ENCODE peak calls at places on chromosomes 5 and 9, in six cellular contexts. R, P, Y, E, N and J are unnamed samples.

GRCh38 chr5:111997308-111998159 is 240.5 kb upstream of the NREP start:
- DNase-seq in P (no peak), R (no peak), N (peak), E (peak), Y (peak), J (peak)

GRCh38 chr5:76813982-76814562 is 4.8 kb upstream of the F2RL1 start:
- DNase-seq in E (no peak), Y (peak), R (no peak), N (peak), P (no peak), J (no peak)

GRCh38 chr5:10534491-10535236 is 29.2 kb upstream of the ANKRD33B start:
- DNase-seq in Y (no peak), R (no peak), P (no peak), N (no peak), E (no peak), J (no peak)

GRCh38 chr5:68745459-68745858 is 348.4 kb upstream of the SLC30A5 start:
- DNase-seq in R (no peak), N (peak), P (no peak), E (no peak), Y (no peak), J (no peak)

GRCh38 chr9:70856411-70856810 is 265.0 kb downstream of the TRPM3 start:
- DNase-seq in Y (no peak), P (no peak), E (no peak), N (no peak), R (no peak), J (no peak)

GRCh38 chr5:74630387-74631087 is 10.0 kb downstream of the ENC1 start:
- DNase-seq in P (no peak), R (no peak), E (no peak), Y (peak), N (peak), J (no peak)

GRCh38 chr5:56829137-56829536 is 13.8 kb downstream of the MAP3K1 start:
- DNase-seq in E (no peak), N (no peak), P (no peak), Y (no peak), R (no peak), J (no peak)

GRCh38 chr9:34375901-34376595 is 650 bp downstream of the MYORG start:
- DNase-seq in N (no peak), E (no peak), P (peak), Y (no peak), R (peak), J (no peak)

GRCh38 chr5:10059611-10060379 is 189.9 kb downstream of the ATPSCKMT start:
- DNase-seq in P (no peak), R (no peak), Y (no peak), N (no peak), E (no peak), J (no peak)

GRCh38 chr5:65672787-65673186 is 48.0 kb downstream of the SHLD3 start:
- DNase-seq in N (peak), E (no peak), Y (peak), R (no peak), P (no peak), J (no peak)

GRCh38 chr5:53399921-53400697 is 80.3 kb upstream of the FST start:
- DNase-seq in R (no peak), Y (no peak), E (no peak), P (no peak), N (no peak), J (no peak)

GRCh38 chr9:123350590-123351310 is 5.2 kb upstream of the CRB2 start:
- DNase-seq in P (no peak), R (no peak), E (no peak), Y (no peak), N (no peak), J (no peak)

GRCh38 chr5:134086943-134087305 is 27.6 kb upstream of the TCF7 start:
- DNase-seq in R (no peak), P (no peak), Y (no peak), E (no peak), N (no peak), J (no peak)

GRCh38 chr5:125485003-125485641 is 738.7 kb upstream of the ZNF608 start:
- DNase-seq in N (peak), P (no peak), Y (peak), E (peak), R (no peak), J (no peak)

GRCh38 chr5:111385970-111386831 is 126.1 kb downstream of the STARD4 start:
- DNase-seq in E (no peak), R (peak), N (no peak), Y (no peak), P (no peak), J (no peak)

GRCh38 chr5:117652001-117652639 is 1077.5 kb upstream of the SEMA6A start:
- DNase-seq in N (peak), R (no peak), P (no peak), E (no peak), Y (no peak), J (no peak)

GRCh38 chr9:114047717-114048116 is 30.4 kb downstream of the AMBP start:
- DNase-seq in R (no peak), P (peak), Y (no peak), E (no peak), N (peak), J (peak)

GRCh38 chr5:97049175-97049574 is 93.2 kb downstream of the LIX1 start:
- DNase-seq in R (no peak), Y (no peak), N (no peak), E (no peak), P (no peak), J (no peak)

GRCh38 chr5:121967187-121967586 is 5.4 kb downstream of the SRFBP1 start:
- DNase-seq in P (no peak), E (no peak), Y (no peak), N (peak), R (no peak), J (no peak)

GRCh38 chr5:94021246-94021645 is 279.8 kb upstream of the POU5F2 start:
- DNase-seq in N (peak), Y (no peak), P (no peak), R (no peak), E (no peak), J (no peak)

GRCh38 chr5:154771383-154771901 is 16.3 kb downstream of the LARP1 start:
- DNase-seq in N (peak), R (peak), Y (peak), P (no peak), E (no peak), J (no peak)

GRCh38 chr5:172791291-172791690 is 20.3 kb upstream of the DUSP1 start:
- DNase-seq in N (no peak), R (no peak), P (no peak), Y (no peak), E (no peak), J (no peak)

GRCh38 chr9:68711281-68711680 is 6.2 kb downstream of the PIP5K1B start:
- DNase-seq in P (no peak), R (no peak), E (no peak), N (no peak), Y (no peak), J (no peak)

GRCh38 chr9:99351647-99352046 is 129.6 kb downstream of the SEC61B start:
- DNase-seq in Y (no peak), N (no peak), E (no peak), R (no peak), P (no peak), J (no peak)

GRCh38 chr5:180209137-180209581 is at the start of gene RASGEF1C:
- DNase-seq in P (peak), R (peak), Y (peak), E (no peak), N (peak), J (peak)

GRCh38 chr5:34826347-34826746 is 12.6 kb upstream of the TTC23L start:
- DNase-seq in P (no peak), Y (no peak), N (peak), R (no peak), E (no peak), J (no peak)

GRCh38 chr9:37904647-37905505 is 949 bp upstream of the SLC25A51 start:
- DNase-seq in E (no peak), R (no peak), N (peak), P (no peak), Y (no peak), J (peak)

GRCh38 chr9:126377521-126377920 is 50.9 kb downstream of the MVB12B start:
- DNase-seq in P (no peak), E (no peak), R (no peak), Y (no peak), N (no peak), J (no peak)

GRCh38 chr5:66959668-66960067 is 236.9 kb downstream of the CD180 start:
- DNase-seq in P (no peak), N (peak), E (no peak), R (no peak), Y (no peak), J (no peak)

GRCh38 chr9:87957839-87958238 is 16.5 kb downstream of the CDK20 start:
- DNase-seq in Y (no peak), N (no peak), E (no peak), R (no peak), P (no peak), J (no peak)

GRCh38 chr5:139146809-139147742 is 51.1 kb downstream of the SIL1 start:
- DNase-seq in E (no peak), N (peak), P (no peak), R (no peak), Y (no peak), J (no peak)

GRCh38 chr5:119340597-119341218 is 15.1 kb upstream of the TNFAIP8 start:
- DNase-seq in P (no peak), R (no peak), N (no peak), Y (no peak), E (no peak), J (no peak)

GRCh38 chr5:113280541-113280940 is 154.2 kb downstream of the TSSK1B start:
- DNase-seq in Y (no peak), E (no peak), N (no peak), P (no peak), R (no peak), J (no peak)

GRCh38 chr5:167012281-167013034 is 1279.0 kb upstream of the WWC1 start:
- DNase-seq in Y (no peak), R (no peak), P (no peak), E (no peak), N (no peak), J (no peak)

GRCh38 chr9:84007662-84008061 is 27.1 kb downstream of the RMI1 start:
- DNase-seq in R (no peak), Y (no peak), E (no peak), P (no peak), N (no peak), J (no peak)

GRCh38 chr9:135886147-135886981 is 21.0 kb downstream of the CAMSAP1 start:
- DNase-seq in N (no peak), E (no peak), R (no peak), Y (no peak), P (no peak), J (no peak)

GRCh38 chr5:95630394-95630917 is 10.6 kb downstream of the GPR150 start:
- DNase-seq in R (no peak), N (no peak), Y (no peak), E (no peak), P (no peak), J (no peak)

GRCh38 chr5:1129725-1130082 is 17.8 kb upstream of the SLC12A7 start:
- DNase-seq in E (no peak), R (no peak), N (no peak), P (no peak), Y (no peak), J (no peak)

GRCh38 chr5:1131726-1132125 is 19.9 kb upstream of the SLC12A7 start:
- DNase-seq in Y (no peak), E (no peak), N (no peak), R (no peak), P (no peak), J (no peak)

GRCh38 chr5:1131191-1131621 is 19.3 kb upstream of the SLC12A7 start:
- DNase-seq in Y (no peak), P (no peak), N (no peak), E (no peak), R (no peak), J (no peak)

GRCh38 chr5:1128977-1129724 is 17.3 kb upstream of the SLC12A7 start:
- DNase-seq in R (no peak), Y (no peak), N (no peak), E (no peak), P (no peak), J (no peak)

DNA sequence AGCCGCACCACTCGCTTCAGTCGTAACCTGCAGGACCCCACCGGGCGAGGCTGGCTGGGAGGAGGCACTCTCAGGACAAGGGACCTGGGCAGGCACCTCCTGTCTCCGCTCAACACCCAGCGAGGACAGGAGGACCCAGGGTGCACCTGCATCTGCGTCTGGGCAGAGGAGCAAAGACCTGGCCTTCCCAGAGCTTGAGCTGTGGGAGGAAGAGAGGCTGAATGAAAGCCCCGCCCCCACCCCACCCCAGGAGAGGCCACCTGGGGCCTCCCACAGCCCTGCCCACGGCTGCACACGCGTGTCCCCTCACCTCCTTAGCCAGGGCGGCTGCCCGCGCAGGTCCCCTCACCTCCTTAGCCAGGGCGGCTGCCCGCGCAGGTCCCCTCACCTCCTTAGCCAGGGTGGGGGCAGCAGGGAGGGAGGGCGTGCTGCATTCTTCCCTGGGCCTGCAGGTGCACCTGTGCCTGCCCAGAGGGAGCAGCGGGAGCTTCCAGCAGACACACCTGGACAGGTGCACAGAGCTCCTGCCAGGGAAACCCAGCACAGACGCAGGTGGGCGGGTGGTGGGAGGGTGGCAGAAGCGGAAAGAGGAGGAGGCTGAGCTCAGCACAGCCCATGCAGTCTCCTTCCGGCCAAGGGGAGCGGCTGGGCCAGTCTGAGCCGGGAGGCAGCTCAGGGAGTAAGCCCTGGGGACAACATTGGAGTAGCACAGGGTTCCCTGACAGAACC is 18.5 kb upstream of the SLC12A7 start:
- DNase-seq in N (no peak), E (no peak), Y (no peak), R (no peak), P (no peak), J (no peak)
- TF ChIP-seq CTCF in N (no peak), E (no peak), Y (no peak), R (no peak), P (no peak), J (no peak)

GRCh38 chr5:141826674-141827073 is 51.5 kb downstream of the PCDH1 start:
- DNase-seq in N (no peak), P (no peak), E (no peak), R (no peak), Y (no peak), J (no peak)
- TF ChIP-seq CTCF in N (no peak), P (no peak), E (no peak), R (no peak), Y (no peak), J (no peak)

GRCh38 chr5:77991084-77991483 is 214.9 kb upstream of the TBCA start:
- DNase-seq in R (no peak), E (no peak), N (no peak), P (no peak), Y (no peak), J (no peak)
- TF ChIP-seq CTCF in R (no peak), E (no peak), N (no peak), P (no peak), Y (no peak), J (no peak)

GRCh38 chr9:3473402-3473801 is 52.4 kb downstream of the RFX3 start:
- DNase-seq in E (no peak), P (no peak), R (no peak), Y (no peak), N (no peak), J (no peak)
- TF ChIP-seq CTCF in E (no peak), P (no peak), R (no peak), Y (no peak), N (no peak), J (no peak)

DNA sequence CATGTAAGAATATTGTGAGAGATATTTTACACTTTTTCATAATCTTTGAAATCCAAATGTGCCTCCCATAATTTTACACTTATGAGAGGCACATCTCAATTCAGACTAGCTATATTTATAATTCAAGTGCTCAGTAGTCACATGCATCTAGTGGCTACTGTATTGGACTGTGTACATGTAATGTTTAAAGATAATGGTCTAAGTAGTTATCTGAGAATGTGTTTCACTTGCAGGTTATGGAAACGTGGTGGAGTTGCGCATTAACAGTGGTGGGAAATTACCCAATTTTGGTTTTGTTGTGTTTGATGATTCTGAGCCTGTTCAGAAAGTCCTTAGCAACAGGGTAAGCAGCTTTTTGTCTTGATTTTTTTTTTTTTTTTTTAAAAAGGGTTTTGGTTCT is 28.8 kb downstream of the G3BP1 start:
- DNase-seq in P (no peak), E (no peak), Y (no peak), N (no peak), R (no peak), J (no peak)
- TF ChIP-seq CTCF in P (no peak), E (no peak), Y (no peak), N (no peak), R (no peak), J (no peak)

DNA sequence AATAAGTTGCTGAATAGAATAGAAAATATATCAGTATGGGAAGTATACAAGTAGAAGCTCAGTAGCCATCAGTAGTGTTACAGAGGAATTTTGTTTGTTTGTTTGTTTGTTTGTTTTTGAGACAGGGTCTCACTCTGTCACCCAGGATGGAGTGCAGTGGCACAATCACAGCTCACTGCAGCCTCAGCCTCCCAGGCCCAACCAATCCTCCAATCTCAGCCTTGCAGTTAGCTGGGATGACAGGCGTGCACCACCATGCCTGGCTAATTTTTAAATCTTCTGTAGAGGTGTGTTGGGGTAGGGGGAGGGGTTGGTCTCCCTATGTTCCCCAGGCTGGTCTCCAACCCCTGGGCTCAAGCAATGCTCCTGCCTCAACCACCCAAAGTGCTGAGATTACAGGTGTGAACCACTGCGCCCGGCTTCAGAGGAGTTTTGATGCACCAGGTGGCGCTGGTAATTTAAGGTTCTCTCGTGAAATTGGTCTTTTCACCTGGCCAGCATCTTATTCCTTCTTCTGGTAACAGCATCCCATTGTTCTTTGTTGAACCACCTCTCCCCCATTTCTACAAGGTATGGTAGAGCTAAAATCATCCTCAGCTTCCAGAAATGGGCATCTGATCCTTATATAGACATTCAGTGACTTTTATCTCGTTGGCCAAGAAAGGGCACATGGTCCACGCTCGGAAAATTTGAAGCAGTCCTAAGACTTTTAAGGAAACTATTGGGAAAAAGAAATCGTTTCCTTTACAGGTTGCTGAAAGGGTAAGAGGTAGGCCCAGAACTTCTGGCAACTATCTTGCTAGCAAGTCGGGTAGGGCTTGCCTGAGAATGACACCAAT is 157.1 kb downstream of the ARRDC3 start:
- DNase-seq in Y (no peak), N (no peak), P (no peak), E (no peak), R (no peak), J (no peak)
- TF ChIP-seq CTCF in Y (peak), N (no peak), P (peak), E (no peak), R (no peak), J (peak)

GRCh38 chr5:170338933-170339779 is 41.6 kb upstream of the LCP2 start:
- DNase-seq in Y (no peak), E (no peak), P (no peak), R (no peak), N (no peak), J (no peak)
- TF ChIP-seq CTCF in Y (no peak), E (no peak), P (no peak), R (no peak), N (no peak), J (no peak)